ENCODE peak calls at places on chromosomes 5 and 9, in five cellular contexts. J, K, Z, X and I are unnamed samples. For H3K9me3, the result is how much of the 10 kb centered on the place peaks cover.

GRCh38 chr5:158824167-158824882 is 275.4 kb downstream of the EBF1 start:
- DNase-seq in Z (no peak), K (no peak), X (no peak), J (no peak), I (no peak)

GRCh38 chr9:121299467-121300282 is 31.7 kb downstream of the GSN start:
- DNase-seq in J (peak), Z (no peak), K (peak), X (no peak), I (no peak)

GRCh38 chr9:79572891-79573696 is 1.3 kb downstream of the TLE4 start:
- DNase-seq in X (peak), Z (peak), K (peak), J (peak), I (peak)

GRCh38 chr5:163533229-163533628 is 27.8 kb downstream of the MAT2B start:
- DNase-seq in Z (no peak), J (no peak), K (no peak), X (no peak), I (no peak)

GRCh38 chr5:68662804-68663307 is 431.0 kb upstream of the SLC30A5 start:
- DNase-seq in K (no peak), J (no peak), X (no peak), Z (no peak), I (no peak)

GRCh38 chr5:10689391-10690081 is 71.5 kb downstream of the DAP start:
- DNase-seq in Z (peak), J (no peak), X (peak), K (no peak), I (no peak)

GRCh38 chr9:22134390-22134789 is 125.3 kb upstream of the CDKN2B start:
- DNase-seq in Z (no peak), X (no peak), K (no peak), J (no peak), I (no peak)

GRCh38 chr5:109865636-109866035 is 175.9 kb downstream of the MAN2A1 start:
- DNase-seq in J (no peak), X (peak), K (peak), Z (no peak), I (no peak)

GRCh38 chr9:13524245-13524644 is 244.8 kb upstream of the MPDZ start:
- DNase-seq in J (no peak), Z (no peak), X (no peak), K (no peak), I (no peak)

GRCh38 chr9:16901589-16901988 is 31.1 kb upstream of the BNC2 start:
- DNase-seq in Z (no peak), X (no peak), J (no peak), K (no peak), I (no peak)

GRCh38 chr5:139341689-139342422 is at the start of gene PAIP2:
- DNase-seq in Z (peak), J (peak), X (peak), K (peak), I (peak)

GRCh38 chr9:135644631-135645218 is 5.4 kb upstream of the GLT6D1 start:
- DNase-seq in K (peak), J (no peak), Z (peak), X (no peak), I (no peak)
- H3K9me3 ChIP-seq in K (under half), J (half or more), Z (under half), X (under half), I (under half)

DNA sequence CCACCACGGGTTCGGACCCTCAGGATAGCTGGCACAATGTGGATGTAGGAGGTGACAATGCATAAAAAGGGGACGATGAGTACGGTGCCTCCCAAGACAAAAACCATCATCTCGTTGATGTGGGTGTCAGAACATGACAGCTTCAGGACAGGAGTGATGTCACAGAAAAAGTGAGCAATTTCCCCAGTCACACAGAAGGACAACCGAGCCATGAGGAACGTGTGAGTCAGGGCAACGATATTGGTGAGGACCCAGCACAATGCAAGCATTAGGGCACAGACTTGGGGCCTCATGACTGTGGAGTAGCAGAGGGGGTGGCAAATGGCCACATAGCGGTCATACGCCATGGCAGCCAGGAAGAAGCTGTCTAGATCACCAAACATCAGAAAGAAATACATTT is 491 bp downstream of the OR1N1 start:
- DNase-seq in X (no peak), K (no peak), J (no peak), Z (no peak), I (no peak)
- H3K9me3 ChIP-seq in X (under half), K (under half), J (under half), Z (half or more), I (under half)

GRCh38 chr5:121982500-121983261 is 20.9 kb downstream of the SRFBP1 start:
- DNase-seq in Z (no peak), X (no peak), J (no peak), K (no peak), I (no peak)
- H3K9me3 ChIP-seq in Z (under half), X (under half), J (under half), K (under half), I (under half)

DNA sequence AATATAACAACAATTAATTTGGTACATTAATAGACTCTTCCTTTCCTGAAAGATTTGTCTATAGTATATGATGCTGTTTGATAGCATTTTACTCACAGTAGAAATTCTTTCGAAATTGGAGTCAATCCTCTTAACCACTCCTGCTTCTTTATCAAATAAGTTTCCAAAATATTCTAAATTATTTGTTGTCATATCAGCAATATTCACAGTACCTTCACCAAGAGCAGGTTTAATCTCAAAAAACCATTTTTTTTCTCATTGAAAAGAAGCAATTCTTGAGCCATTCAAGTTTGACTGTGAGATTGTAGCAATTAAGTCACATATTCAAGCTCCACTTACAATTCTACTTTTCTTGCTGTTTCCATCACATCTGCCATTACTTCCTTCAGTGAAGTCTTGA is 83.5 kb upstream of the PRR16 start:
- DNase-seq in J (no peak), Z (no peak), K (no peak), X (no peak), I (no peak)
- H3K9me3 ChIP-seq in J (under half), Z (under half), K (under half), X (under half), I (under half)

GRCh38 chr5:124986667-124987066 is 240.2 kb upstream of the ZNF608 start:
- DNase-seq in J (no peak), Z (no peak), X (no peak), K (no peak), I (no peak)
- H3K9me3 ChIP-seq in J (under half), Z (under half), X (under half), K (under half), I (under half)

DNA sequence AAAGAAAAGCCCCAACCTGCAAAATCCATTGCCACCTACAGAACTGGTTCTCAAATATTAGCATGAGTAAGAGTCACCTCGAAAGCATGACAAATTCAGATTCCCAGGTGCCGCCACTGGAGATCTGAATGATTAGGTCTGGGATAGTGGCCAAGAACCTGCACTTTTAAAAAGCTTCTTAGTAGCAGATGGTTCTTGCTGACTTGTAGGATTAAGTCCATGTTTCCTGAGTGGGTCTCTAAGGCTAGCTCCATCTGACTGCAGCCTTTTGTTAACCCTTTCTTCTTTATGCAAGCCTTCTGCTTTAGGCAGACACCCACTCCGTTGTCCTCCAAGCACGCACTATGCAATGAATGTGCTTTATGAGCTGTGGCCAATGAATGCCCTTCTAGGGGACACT is 178.5 kb upstream of the CDH18 start:
- DNase-seq in J (no peak), K (no peak), Z (no peak), X (no peak), I (no peak)
- H3K9me3 ChIP-seq in J (under half), K (under half), Z (under half), X (under half), I (under half)

DNA sequence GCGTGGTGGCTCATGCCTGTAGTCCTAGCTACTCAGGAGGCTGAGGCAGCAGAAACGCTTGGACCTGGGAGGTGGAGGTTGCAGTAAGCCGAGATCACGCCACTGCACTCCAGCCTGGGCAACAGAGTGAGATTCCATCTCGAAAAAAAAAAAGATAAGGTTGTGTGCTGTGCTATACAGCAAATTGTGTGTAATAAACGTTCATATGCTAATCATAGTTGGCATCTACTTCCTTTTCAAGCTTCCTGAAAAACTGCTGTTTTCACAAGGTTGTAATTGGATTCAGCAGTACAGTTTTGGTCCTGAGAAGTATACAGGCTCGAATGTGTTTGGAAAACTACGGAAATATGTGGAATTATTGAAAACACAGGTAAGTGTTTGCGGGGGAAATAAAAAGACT is 25.5 kb downstream of the OTULINL start:
- DNase-seq in K (no peak), X (no peak), J (no peak), Z (no peak), I (no peak)
- H3K9me3 ChIP-seq in K (under half), X (under half), J (under half), Z (under half), I (under half)

GRCh38 chr5:124912653-124913328 is 166.4 kb upstream of the ZNF608 start:
- DNase-seq in Z (no peak), K (no peak), X (no peak), J (peak), I (no peak)
- H3K9me3 ChIP-seq in Z (under half), K (under half), X (under half), J (under half), I (under half)

GRCh38 chr9:33340186-33340585 is 49.9 kb downstream of the NFX1 start:
- DNase-seq in J (no peak), Z (no peak), K (no peak), X (no peak), I (no peak)
- H3K9me3 ChIP-seq in J (under half), Z (under half), K (under half), X (under half), I (under half)

GRCh38 chr5:3225201-3225960 is 370.3 kb upstream of the IRX1 start:
- DNase-seq in J (no peak), Z (no peak), X (no peak), K (no peak), I (no peak)
- H3K9me3 ChIP-seq in J (under half), Z (under half), X (under half), K (under half), I (under half)